ENCODE peak calls at places on chromosomes 4 and X, in five cellular contexts. One of them, this sample, is unnamed. For H3K4me1, the result is how much of the 10 kb centered on the place peaks cover.

GRCh38 chr4:97144199-97144598 is 999.1 kb downstream of the STPG2 start:
- DNase-seq in H9: no peak
- DNase-seq in IMR-90: no peak
- DNase-seq in neuronal stem cell: no peak
- DNase-seq in mesenchymal stem cell: no peak
- DNase-seq in this sample: no peak

GRCh38 chr4:39304651-39305050 is 61.5 kb downstream of the RFC1 start:
- DNase-seq in H9: no peak
- DNase-seq in IMR-90: no peak
- DNase-seq in neuronal stem cell: no peak
- DNase-seq in mesenchymal stem cell: no peak
- DNase-seq in this sample: peak

GRCh38 chr4:106717094-106717493 is 319.0 kb downstream of the DKK2 start:
- DNase-seq in H9: no peak
- DNase-seq in IMR-90: no peak
- DNase-seq in neuronal stem cell: no peak
- DNase-seq in mesenchymal stem cell: peak
- DNase-seq in this sample: no peak

GRCh38 chr4:28443786-28444412 is 1583.3 kb downstream of the STIM2 start:
- DNase-seq in H9: peak
- DNase-seq in IMR-90: peak
- DNase-seq in neuronal stem cell: no peak
- DNase-seq in mesenchymal stem cell: no peak
- DNase-seq in this sample: peak

GRCh38 chr4:26573389-26573794 is 10.5 kb upstream of the TBC1D19 start:
- DNase-seq in H9: no peak
- DNase-seq in IMR-90: peak
- DNase-seq in neuronal stem cell: no peak
- DNase-seq in mesenchymal stem cell: no peak
- DNase-seq in this sample: no peak

GRCh38 chr4:89558147-89558546 is 250.5 kb upstream of the GPRIN3 start:
- DNase-seq in H9: peak
- DNase-seq in IMR-90: no peak
- DNase-seq in neuronal stem cell: no peak
- DNase-seq in mesenchymal stem cell: peak
- DNase-seq in this sample: no peak

GRCh38 chrX:107629533-107629909 is 1.2 kb downstream of the PRPS1 start:
- DNase-seq in H9: no peak
- DNase-seq in IMR-90: peak
- DNase-seq in neuronal stem cell: no peak
- DNase-seq in mesenchymal stem cell: peak
- DNase-seq in this sample: no peak

GRCh38 chrX:65576160-65576559 is 41.6 kb upstream of the LAS1L start:
- DNase-seq in H9: no peak
- DNase-seq in IMR-90: no peak
- DNase-seq in neuronal stem cell: no peak
- DNase-seq in mesenchymal stem cell: no peak
- DNase-seq in this sample: no peak

GRCh38 chr4:173794662-173795061 is 264.6 kb upstream of the HAND2 start:
- DNase-seq in H9: no peak
- DNase-seq in IMR-90: peak
- DNase-seq in neuronal stem cell: no peak
- DNase-seq in mesenchymal stem cell: peak
- DNase-seq in this sample: no peak

GRCh38 chr4:116027311-116027710 is 913.9 kb upstream of the NDST4 start:
- DNase-seq in H9: no peak
- DNase-seq in IMR-90: no peak
- DNase-seq in neuronal stem cell: no peak
- DNase-seq in mesenchymal stem cell: no peak
- DNase-seq in this sample: no peak

GRCh38 chr4:52402582-52402981 is 256.5 kb downstream of the USP46 start:
- DNase-seq in H9: no peak
- DNase-seq in IMR-90: no peak
- DNase-seq in neuronal stem cell: no peak
- DNase-seq in mesenchymal stem cell: no peak
- DNase-seq in this sample: no peak

GRCh38 chrX:104842646-104843045 is 276.6 kb downstream of the IL1RAPL2 start:
- DNase-seq in H9: no peak
- DNase-seq in IMR-90: no peak
- DNase-seq in neuronal stem cell: no peak
- DNase-seq in mesenchymal stem cell: no peak
- DNase-seq in this sample: no peak

GRCh38 chrX:7876957-7877356 is 34.0 kb downstream of the VCX start:
- DNase-seq in H9: no peak
- DNase-seq in IMR-90: no peak
- DNase-seq in neuronal stem cell: no peak
- DNase-seq in mesenchymal stem cell: no peak
- DNase-seq in this sample: peak

GRCh38 chr4:2930135-2930805 is 32.9 kb downstream of the NOP14 start:
- DNase-seq in H9: peak
- DNase-seq in IMR-90: no peak
- DNase-seq in neuronal stem cell: no peak
- DNase-seq in mesenchymal stem cell: no peak
- DNase-seq in this sample: no peak

GRCh38 chr4:17511950-17512795 is at the start of gene QDPR:
- DNase-seq in H9: peak
- DNase-seq in IMR-90: peak
- DNase-seq in neuronal stem cell: peak
- DNase-seq in mesenchymal stem cell: peak
- DNase-seq in this sample: peak

GRCh38 chr4:102250341-102250740 is 94.9 kb downstream of the SLC39A8 start:
- DNase-seq in H9: no peak
- DNase-seq in IMR-90: no peak
- DNase-seq in neuronal stem cell: no peak
- DNase-seq in mesenchymal stem cell: no peak
- DNase-seq in this sample: no peak

GRCh38 chr4:185775792-185776555 is 36.0 kb downstream of the SORBS2 start:
- DNase-seq in H9: no peak
- DNase-seq in IMR-90: peak
- DNase-seq in neuronal stem cell: no peak
- DNase-seq in mesenchymal stem cell: peak
- DNase-seq in this sample: no peak

GRCh38 chr4:81913427-81913878 is 441.7 kb upstream of the RASGEF1B start:
- DNase-seq in H9: peak
- DNase-seq in IMR-90: peak
- DNase-seq in neuronal stem cell: peak
- DNase-seq in mesenchymal stem cell: peak
- DNase-seq in this sample: peak

GRCh38 chrX:149003863-149004660 is 501.0 kb downstream of the IDS start:
- DNase-seq in H9: no peak
- DNase-seq in IMR-90: no peak
- DNase-seq in neuronal stem cell: no peak
- DNase-seq in mesenchymal stem cell: peak
- DNase-seq in this sample: peak

GRCh38 chr4:48543796-48544195 is 53.7 kb downstream of the ZAR1 start:
- DNase-seq in H9: no peak
- DNase-seq in IMR-90: peak
- DNase-seq in neuronal stem cell: no peak
- DNase-seq in mesenchymal stem cell: no peak
- DNase-seq in this sample: no peak

GRCh38 chr4:1520145-1520661 is 114.0 kb upstream of the NKX1-1 start:
- DNase-seq in H9: no peak
- DNase-seq in IMR-90: no peak
- DNase-seq in neuronal stem cell: no peak
- DNase-seq in mesenchymal stem cell: no peak
- DNase-seq in this sample: no peak

GRCh38 chrX:314049-314448 is 4.5 kb downstream of the GTPBP6 start:
- DNase-seq in H9: no peak
- DNase-seq in IMR-90: no peak
- DNase-seq in neuronal stem cell: no peak
- DNase-seq in mesenchymal stem cell: no peak
- DNase-seq in this sample: no peak

GRCh38 chr4:32106767-32107166 is 1386.6 kb downstream of the PCDH7 start:
- DNase-seq in H9: no peak
- DNase-seq in IMR-90: no peak
- DNase-seq in neuronal stem cell: no peak
- DNase-seq in mesenchymal stem cell: no peak
- DNase-seq in this sample: peak

GRCh38 chr4:74886490-74886889 is 46.4 kb upstream of the PARM1 start:
- DNase-seq in H9: no peak
- DNase-seq in IMR-90: peak
- DNase-seq in neuronal stem cell: no peak
- DNase-seq in mesenchymal stem cell: peak
- DNase-seq in this sample: peak

GRCh38 chr4:99815597-99816011 is 1.0 kb upstream of the DAPP1 start:
- DNase-seq in H9: peak
- DNase-seq in IMR-90: peak
- DNase-seq in neuronal stem cell: no peak
- DNase-seq in mesenchymal stem cell: peak
- DNase-seq in this sample: peak

DNA sequence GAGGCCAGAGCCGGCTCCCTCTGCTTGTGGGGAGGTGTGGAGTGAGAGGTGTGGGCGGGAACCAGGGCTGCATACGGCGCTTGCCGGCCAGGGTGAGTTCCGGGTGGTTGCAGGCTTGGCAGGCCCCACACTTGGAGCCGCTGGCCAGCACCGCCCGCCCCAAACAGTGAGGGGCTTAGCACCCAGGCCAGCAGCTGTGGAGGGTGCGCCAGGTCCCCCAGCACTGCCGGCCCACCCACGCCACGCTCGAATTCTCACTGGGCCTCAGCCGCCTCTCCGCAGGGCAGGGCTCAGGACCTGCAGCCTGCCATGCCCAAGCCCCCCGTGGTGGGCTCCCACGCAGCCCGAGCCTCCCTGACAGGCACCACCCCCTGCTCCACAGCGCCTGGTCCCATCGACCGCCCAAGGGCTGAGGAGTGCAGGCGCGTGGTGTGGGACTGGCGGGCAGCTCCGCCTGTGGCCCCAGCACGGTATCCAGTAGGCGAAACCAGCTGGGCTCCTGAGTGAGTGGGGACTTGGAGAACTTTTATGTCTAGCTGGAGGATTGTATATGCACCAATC is 275.3 kb downstream of the RAPGEF2 start:
- DNase-seq in H9: no peak
- DNase-seq in IMR-90: no peak
- DNase-seq in neuronal stem cell: no peak
- DNase-seq in mesenchymal stem cell: no peak
- DNase-seq in this sample: no peak
- H3K4me1 ChIP-seq in H9: under half
- H3K4me1 ChIP-seq in IMR-90: under half
- H3K4me1 ChIP-seq in neuronal stem cell: under half
- H3K4me1 ChIP-seq in mesenchymal stem cell: under half
- H3K4me1 ChIP-seq in this sample: under half

DNA sequence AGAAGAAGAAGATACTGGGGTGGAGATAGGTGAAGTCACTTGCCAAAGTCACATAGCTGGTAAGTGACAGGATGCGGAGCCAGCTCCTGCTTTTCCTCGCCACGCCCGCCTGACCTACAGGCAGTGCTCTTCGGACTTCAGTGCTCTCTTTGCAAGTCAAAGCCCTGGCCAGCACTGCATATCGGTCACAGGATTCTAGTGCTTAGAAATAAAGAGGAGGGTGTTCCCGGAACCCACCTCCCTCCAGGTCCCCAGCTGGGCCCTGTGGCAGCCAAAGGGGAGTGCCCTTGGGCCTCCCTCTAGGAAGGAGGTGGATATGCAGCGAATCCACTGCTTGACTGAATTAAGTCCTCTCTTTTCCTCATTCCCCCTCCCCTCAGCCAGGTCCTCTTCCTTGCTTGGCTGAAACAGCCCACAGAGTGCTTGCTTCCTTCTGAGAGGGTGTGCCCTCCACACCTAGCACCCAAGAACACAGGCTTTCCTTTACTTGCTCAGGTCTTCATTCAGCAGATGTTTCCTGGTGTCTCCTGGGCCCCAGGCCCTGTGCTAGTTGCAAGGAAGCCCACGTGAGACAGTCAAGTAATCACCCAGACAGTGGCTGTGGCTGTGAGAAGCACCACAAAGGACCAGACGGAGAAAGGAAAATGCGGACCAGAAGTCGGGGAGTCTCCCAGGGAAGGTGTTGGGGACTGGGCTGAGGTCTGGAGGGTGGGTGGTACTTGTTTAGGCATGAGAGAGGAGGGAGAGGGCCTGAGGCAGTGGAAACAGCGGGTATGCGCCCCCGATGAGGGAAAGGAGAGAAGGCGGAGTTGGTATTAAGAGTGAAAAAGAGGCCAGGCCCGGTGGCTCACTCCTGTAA is 14.0 kb upstream of the HMGB3 start:
- DNase-seq in H9: peak
- DNase-seq in IMR-90: no peak
- DNase-seq in neuronal stem cell: no peak
- DNase-seq in mesenchymal stem cell: no peak
- DNase-seq in this sample: no peak
- H3K14ac ChIP-seq in H9: peak
- H3K14ac ChIP-seq in IMR-90: no peak
- H3K14ac ChIP-seq in neuronal stem cell: no peak
- H3K14ac ChIP-seq in mesenchymal stem cell: no peak
- H3K14ac ChIP-seq in this sample: no peak

DNA sequence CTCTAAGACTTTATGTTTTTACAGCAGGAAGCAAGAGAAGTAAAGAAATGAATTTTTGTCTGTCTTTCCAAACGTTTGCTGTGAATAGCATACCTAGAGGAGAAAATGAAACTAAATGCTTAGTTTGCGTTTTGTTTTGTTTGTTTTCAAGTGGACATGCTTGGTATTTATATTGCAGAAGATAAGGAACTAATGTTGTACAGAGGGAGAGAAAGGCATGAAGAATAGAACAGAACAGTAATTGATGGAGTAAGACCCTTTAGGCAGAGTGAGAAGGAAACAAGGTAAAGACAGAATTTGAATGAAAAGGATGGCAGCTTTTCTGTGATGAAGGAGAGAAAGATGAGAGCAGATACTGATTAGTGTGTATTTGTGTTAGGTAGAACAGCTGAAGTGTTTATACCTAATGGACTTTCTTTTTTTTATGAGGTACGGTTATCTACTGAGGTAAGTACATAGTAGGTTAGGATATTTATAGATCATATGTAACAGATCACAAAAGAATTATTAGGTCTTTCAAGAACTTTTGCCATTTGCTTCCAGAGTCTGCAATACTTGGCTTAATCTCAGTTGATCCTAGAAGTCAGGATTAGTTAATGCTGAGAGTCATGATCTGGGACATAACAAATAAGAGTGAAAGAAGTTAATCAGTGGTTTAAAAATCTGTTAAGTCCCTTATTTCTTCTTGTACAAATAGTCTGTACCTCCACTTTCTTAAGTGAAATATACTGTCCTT is 36.9 kb downstream of the FABP2 start:
- DNase-seq in H9: no peak
- DNase-seq in IMR-90: peak
- DNase-seq in neuronal stem cell: no peak
- DNase-seq in mesenchymal stem cell: peak
- DNase-seq in this sample: peak
- H3K4me1 ChIP-seq in H9: under half
- H3K4me1 ChIP-seq in IMR-90: under half
- H3K4me1 ChIP-seq in neuronal stem cell: under half
- H3K4me1 ChIP-seq in mesenchymal stem cell: under half
- H3K4me1 ChIP-seq in this sample: under half

DNA sequence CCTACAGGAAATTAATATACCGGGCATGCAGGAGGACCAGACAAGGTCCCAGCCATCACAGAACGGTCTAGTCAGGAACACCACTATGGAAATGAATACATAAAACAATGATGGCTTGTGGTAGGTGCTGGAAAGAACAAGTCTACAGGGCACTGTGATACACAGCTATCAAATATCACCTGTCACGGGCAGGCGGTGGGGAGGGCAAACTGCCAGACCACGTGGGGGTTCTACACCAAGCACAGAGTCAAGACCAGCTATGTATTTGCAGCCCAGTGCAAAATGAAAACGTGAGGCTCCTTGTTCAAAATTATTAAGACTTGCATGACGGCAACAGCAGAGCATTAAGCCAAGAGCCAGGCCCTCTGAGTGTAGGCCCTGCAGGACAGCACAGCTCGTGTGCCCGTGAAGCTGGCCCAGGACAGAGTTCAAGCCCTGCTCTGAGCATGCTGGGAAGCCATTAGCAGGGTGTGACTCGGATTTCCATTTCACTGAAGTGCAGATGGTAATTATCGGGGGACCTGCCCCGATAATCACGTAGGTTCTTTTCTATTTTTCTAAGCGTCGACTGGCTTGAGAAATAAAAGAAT is 83.6 kb downstream of the JAKMIP1 start:
- DNase-seq in H9: no peak
- DNase-seq in IMR-90: no peak
- DNase-seq in neuronal stem cell: no peak
- DNase-seq in mesenchymal stem cell: no peak
- DNase-seq in this sample: no peak
- H3K14ac ChIP-seq in H9: no peak
- H3K14ac ChIP-seq in IMR-90: no peak
- H3K14ac ChIP-seq in neuronal stem cell: no peak
- H3K14ac ChIP-seq in mesenchymal stem cell: no peak
- H3K14ac ChIP-seq in this sample: no peak